ENCODE peak calls at places on chromosomes 12 and 14, in seven cellular contexts. One of them, this sample, is unnamed.

GRCh38 chr14:33556382-33557121 is 394.3 kb downstream of the EGLN3 start:
- DNase-seq in astrocyte of the spinal cord: peak
- DNase-seq in caudate nucleus: no peak
- DNase-seq in activated T-cell treated with anti-CD3 and anti-CD28 coated beads, Interleukin-2, amount 50 U/mL, for 1 hour: no peak
- DNase-seq in HTR-8/SVneo: peak
- DNase-seq in amygdala: no peak
- DNase-seq in AG20443: peak
- DNase-seq in this sample: no peak

GRCh38 chr14:89198544-89199329 is 218.3 kb downstream of the FOXN3 start:
- DNase-seq in astrocyte of the spinal cord: peak
- DNase-seq in caudate nucleus: no peak
- DNase-seq in activated T-cell treated with anti-CD3 and anti-CD28 coated beads, Interleukin-2, amount 50 U/mL, for 1 hour: no peak
- DNase-seq in HTR-8/SVneo: no peak
- DNase-seq in amygdala: no peak
- DNase-seq in AG20443: no peak
- DNase-seq in this sample: no peak

GRCh38 chr12:127803545-127803944 is 463.4 kb upstream of the TMEM132C start:
- DNase-seq in astrocyte of the spinal cord: peak
- DNase-seq in caudate nucleus: no peak
- DNase-seq in activated T-cell treated with anti-CD3 and anti-CD28 coated beads, Interleukin-2, amount 50 U/mL, for 1 hour: no peak
- DNase-seq in HTR-8/SVneo: no peak
- DNase-seq in amygdala: no peak
- DNase-seq in AG20443: no peak
- DNase-seq in this sample: no peak

GRCh38 chr12:103469716-103470115 is 26.1 kb downstream of the C12orf42 start:
- DNase-seq in astrocyte of the spinal cord: no peak
- DNase-seq in caudate nucleus: no peak
- DNase-seq in activated T-cell treated with anti-CD3 and anti-CD28 coated beads, Interleukin-2, amount 50 U/mL, for 1 hour: no peak
- DNase-seq in HTR-8/SVneo: no peak
- DNase-seq in amygdala: no peak
- DNase-seq in AG20443: no peak
- DNase-seq in this sample: no peak

GRCh38 chr12:121543786-121544185 is 37.0 kb downstream of the KDM2B start:
- DNase-seq in astrocyte of the spinal cord: no peak
- DNase-seq in caudate nucleus: no peak
- DNase-seq in activated T-cell treated with anti-CD3 and anti-CD28 coated beads, Interleukin-2, amount 50 U/mL, for 1 hour: no peak
- DNase-seq in HTR-8/SVneo: no peak
- DNase-seq in amygdala: no peak
- DNase-seq in AG20443: no peak
- DNase-seq in this sample: no peak

GRCh38 chr12:121443193-121443829 is 43.4 kb downstream of the RNF34 start:
- DNase-seq in astrocyte of the spinal cord: peak
- DNase-seq in caudate nucleus: peak
- DNase-seq in activated T-cell treated with anti-CD3 and anti-CD28 coated beads, Interleukin-2, amount 50 U/mL, for 1 hour: peak
- DNase-seq in HTR-8/SVneo: peak
- DNase-seq in amygdala: peak
- DNase-seq in AG20443: peak
- DNase-seq in this sample: no peak

GRCh38 chr12:5343711-5344110 is 88.2 kb upstream of the NTF3 start:
- DNase-seq in astrocyte of the spinal cord: no peak
- DNase-seq in caudate nucleus: no peak
- DNase-seq in activated T-cell treated with anti-CD3 and anti-CD28 coated beads, Interleukin-2, amount 50 U/mL, for 1 hour: no peak
- DNase-seq in HTR-8/SVneo: no peak
- DNase-seq in amygdala: no peak
- DNase-seq in AG20443: no peak
- DNase-seq in this sample: no peak

GRCh38 chr12:71456990-71457389 is 17.4 kb downstream of the LGR5 start:
- DNase-seq in astrocyte of the spinal cord: no peak
- DNase-seq in caudate nucleus: no peak
- DNase-seq in activated T-cell treated with anti-CD3 and anti-CD28 coated beads, Interleukin-2, amount 50 U/mL, for 1 hour: no peak
- DNase-seq in HTR-8/SVneo: no peak
- DNase-seq in amygdala: no peak
- DNase-seq in AG20443: no peak
- DNase-seq in this sample: no peak

GRCh38 chr14:61476737-61477410 is 155.5 kb downstream of the PRKCH start:
- DNase-seq in astrocyte of the spinal cord: peak
- DNase-seq in caudate nucleus: no peak
- DNase-seq in activated T-cell treated with anti-CD3 and anti-CD28 coated beads, Interleukin-2, amount 50 U/mL, for 1 hour: peak
- DNase-seq in HTR-8/SVneo: peak
- DNase-seq in amygdala: no peak
- DNase-seq in AG20443: peak
- DNase-seq in this sample: no peak

GRCh38 chr12:108193922-108194321 is 64.8 kb downstream of the WSCD2 start:
- DNase-seq in astrocyte of the spinal cord: no peak
- DNase-seq in caudate nucleus: no peak
- DNase-seq in activated T-cell treated with anti-CD3 and anti-CD28 coated beads, Interleukin-2, amount 50 U/mL, for 1 hour: no peak
- DNase-seq in HTR-8/SVneo: peak
- DNase-seq in amygdala: no peak
- DNase-seq in AG20443: peak
- DNase-seq in this sample: no peak

GRCh38 chr12:47770086-47770726 is 2.8 kb upstream of the SLC48A1 start:
- DNase-seq in astrocyte of the spinal cord: no peak
- DNase-seq in caudate nucleus: no peak
- DNase-seq in activated T-cell treated with anti-CD3 and anti-CD28 coated beads, Interleukin-2, amount 50 U/mL, for 1 hour: no peak
- DNase-seq in HTR-8/SVneo: no peak
- DNase-seq in amygdala: no peak
- DNase-seq in AG20443: peak
- DNase-seq in this sample: no peak

GRCh38 chr12:95633049-95633545 is 81.8 kb upstream of the USP44 start:
- DNase-seq in astrocyte of the spinal cord: peak
- DNase-seq in caudate nucleus: no peak
- DNase-seq in activated T-cell treated with anti-CD3 and anti-CD28 coated beads, Interleukin-2, amount 50 U/mL, for 1 hour: no peak
- DNase-seq in HTR-8/SVneo: peak
- DNase-seq in amygdala: no peak
- DNase-seq in AG20443: peak
- DNase-seq in this sample: no peak

GRCh38 chr12:52524241-52524897 is 4.2 kb upstream of the KRT5 start:
- DNase-seq in astrocyte of the spinal cord: no peak
- DNase-seq in caudate nucleus: no peak
- DNase-seq in activated T-cell treated with anti-CD3 and anti-CD28 coated beads, Interleukin-2, amount 50 U/mL, for 1 hour: no peak
- DNase-seq in HTR-8/SVneo: no peak
- DNase-seq in amygdala: no peak
- DNase-seq in AG20443: no peak
- DNase-seq in this sample: no peak

GRCh38 chr12:94148841-94149780 is 734 bp downstream of the PLXNC1 start:
- DNase-seq in astrocyte of the spinal cord: no peak
- DNase-seq in caudate nucleus: peak
- DNase-seq in activated T-cell treated with anti-CD3 and anti-CD28 coated beads, Interleukin-2, amount 50 U/mL, for 1 hour: peak
- DNase-seq in HTR-8/SVneo: no peak
- DNase-seq in amygdala: no peak
- DNase-seq in AG20443: peak
- DNase-seq in this sample: no peak

GRCh38 chr12:46516933-46517578 is 144.5 kb upstream of the SLC38A2 start:
- DNase-seq in astrocyte of the spinal cord: no peak
- DNase-seq in caudate nucleus: no peak
- DNase-seq in activated T-cell treated with anti-CD3 and anti-CD28 coated beads, Interleukin-2, amount 50 U/mL, for 1 hour: no peak
- DNase-seq in HTR-8/SVneo: no peak
- DNase-seq in amygdala: no peak
- DNase-seq in AG20443: no peak
- DNase-seq in this sample: no peak

GRCh38 chr14:49134940-49135339 is 451.2 kb downstream of the RPS29 start:
- DNase-seq in astrocyte of the spinal cord: no peak
- DNase-seq in caudate nucleus: no peak
- DNase-seq in activated T-cell treated with anti-CD3 and anti-CD28 coated beads, Interleukin-2, amount 50 U/mL, for 1 hour: no peak
- DNase-seq in HTR-8/SVneo: no peak
- DNase-seq in amygdala: no peak
- DNase-seq in AG20443: no peak
- DNase-seq in this sample: no peak

GRCh38 chr14:72801381-72801812 is 92.5 kb downstream of the DPF3 start:
- DNase-seq in astrocyte of the spinal cord: peak
- DNase-seq in caudate nucleus: no peak
- DNase-seq in activated T-cell treated with anti-CD3 and anti-CD28 coated beads, Interleukin-2, amount 50 U/mL, for 1 hour: no peak
- DNase-seq in HTR-8/SVneo: peak
- DNase-seq in amygdala: no peak
- DNase-seq in AG20443: peak
- DNase-seq in this sample: no peak

GRCh38 chr14:76514599-76514998 is 138.7 kb downstream of the ESRRB start:
- DNase-seq in astrocyte of the spinal cord: no peak
- DNase-seq in caudate nucleus: no peak
- DNase-seq in activated T-cell treated with anti-CD3 and anti-CD28 coated beads, Interleukin-2, amount 50 U/mL, for 1 hour: no peak
- DNase-seq in HTR-8/SVneo: peak
- DNase-seq in amygdala: no peak
- DNase-seq in AG20443: no peak
- DNase-seq in this sample: peak

GRCh38 chr12:2382391-2383155 is 329.8 kb downstream of the CACNA1C start:
- DNase-seq in astrocyte of the spinal cord: no peak
- DNase-seq in caudate nucleus: no peak
- DNase-seq in activated T-cell treated with anti-CD3 and anti-CD28 coated beads, Interleukin-2, amount 50 U/mL, for 1 hour: no peak
- DNase-seq in HTR-8/SVneo: no peak
- DNase-seq in amygdala: no peak
- DNase-seq in AG20443: no peak
- DNase-seq in this sample: no peak

GRCh38 chr12:109524466-109525278 is 47.2 kb downstream of the UBE3B start:
- DNase-seq in astrocyte of the spinal cord: no peak
- DNase-seq in caudate nucleus: no peak
- DNase-seq in activated T-cell treated with anti-CD3 and anti-CD28 coated beads, Interleukin-2, amount 50 U/mL, for 1 hour: no peak
- DNase-seq in HTR-8/SVneo: no peak
- DNase-seq in amygdala: no peak
- DNase-seq in AG20443: no peak
- DNase-seq in this sample: no peak

GRCh38 chr12:86376052-86376451 is 119.9 kb upstream of the MGAT4C start:
- DNase-seq in astrocyte of the spinal cord: no peak
- DNase-seq in caudate nucleus: no peak
- DNase-seq in activated T-cell treated with anti-CD3 and anti-CD28 coated beads, Interleukin-2, amount 50 U/mL, for 1 hour: no peak
- DNase-seq in HTR-8/SVneo: no peak
- DNase-seq in amygdala: no peak
- DNase-seq in AG20443: no peak
- DNase-seq in this sample: no peak

GRCh38 chr12:16531623-16532022 is 74.3 kb downstream of the LMO3 start:
- DNase-seq in astrocyte of the spinal cord: peak
- DNase-seq in caudate nucleus: no peak
- DNase-seq in activated T-cell treated with anti-CD3 and anti-CD28 coated beads, Interleukin-2, amount 50 U/mL, for 1 hour: no peak
- DNase-seq in HTR-8/SVneo: no peak
- DNase-seq in amygdala: no peak
- DNase-seq in AG20443: no peak
- DNase-seq in this sample: no peak

GRCh38 chr14:33279865-33280264 is 341.2 kb downstream of the NPAS3 start:
- DNase-seq in astrocyte of the spinal cord: no peak
- DNase-seq in caudate nucleus: no peak
- DNase-seq in activated T-cell treated with anti-CD3 and anti-CD28 coated beads, Interleukin-2, amount 50 U/mL, for 1 hour: no peak
- DNase-seq in HTR-8/SVneo: no peak
- DNase-seq in amygdala: no peak
- DNase-seq in AG20443: no peak
- DNase-seq in this sample: no peak

GRCh38 chr14:63276016-63276415 is 42.7 kb downstream of the GPHB5 start:
- DNase-seq in astrocyte of the spinal cord: no peak
- DNase-seq in caudate nucleus: no peak
- DNase-seq in activated T-cell treated with anti-CD3 and anti-CD28 coated beads, Interleukin-2, amount 50 U/mL, for 1 hour: no peak
- DNase-seq in HTR-8/SVneo: no peak
- DNase-seq in amygdala: no peak
- DNase-seq in AG20443: no peak
- DNase-seq in this sample: no peak

GRCh38 chr12:56230449-56231183 is 765 bp downstream of the SLC39A5 start:
- DNase-seq in astrocyte of the spinal cord: no peak
- DNase-seq in caudate nucleus: no peak
- DNase-seq in activated T-cell treated with anti-CD3 and anti-CD28 coated beads, Interleukin-2, amount 50 U/mL, for 1 hour: no peak
- DNase-seq in HTR-8/SVneo: no peak
- DNase-seq in amygdala: no peak
- DNase-seq in AG20443: no peak
- DNase-seq in this sample: no peak

GRCh38 chr12:16095531-16096110 is 181.9 kb downstream of the SLC15A5 start:
- DNase-seq in astrocyte of the spinal cord: no peak
- DNase-seq in caudate nucleus: no peak
- DNase-seq in activated T-cell treated with anti-CD3 and anti-CD28 coated beads, Interleukin-2, amount 50 U/mL, for 1 hour: no peak
- DNase-seq in HTR-8/SVneo: no peak
- DNase-seq in amygdala: no peak
- DNase-seq in AG20443: no peak
- DNase-seq in this sample: peak

GRCh38 chr12:88538697-88539096 is 41.6 kb downstream of the KITLG start:
- DNase-seq in astrocyte of the spinal cord: no peak
- DNase-seq in caudate nucleus: no peak
- DNase-seq in activated T-cell treated with anti-CD3 and anti-CD28 coated beads, Interleukin-2, amount 50 U/mL, for 1 hour: no peak
- DNase-seq in HTR-8/SVneo: no peak
- DNase-seq in amygdala: no peak
- DNase-seq in AG20443: no peak
- DNase-seq in this sample: no peak

GRCh38 chr14:61927015-61927414 is 164.8 kb downstream of the SNAPC1 start:
- DNase-seq in astrocyte of the spinal cord: peak
- DNase-seq in caudate nucleus: no peak
- DNase-seq in activated T-cell treated with anti-CD3 and anti-CD28 coated beads, Interleukin-2, amount 50 U/mL, for 1 hour: no peak
- DNase-seq in HTR-8/SVneo: peak
- DNase-seq in amygdala: no peak
- DNase-seq in AG20443: peak
- DNase-seq in this sample: peak

GRCh38 chr14:51147183-51147582 is 52.3 kb upstream of the TRIM9 start:
- DNase-seq in astrocyte of the spinal cord: peak
- DNase-seq in caudate nucleus: no peak
- DNase-seq in activated T-cell treated with anti-CD3 and anti-CD28 coated beads, Interleukin-2, amount 50 U/mL, for 1 hour: no peak
- DNase-seq in HTR-8/SVneo: no peak
- DNase-seq in amygdala: no peak
- DNase-seq in AG20443: no peak
- DNase-seq in this sample: no peak

GRCh38 chr12:109422251-109422650 is 54.8 kb downstream of the KCTD10 start:
- DNase-seq in astrocyte of the spinal cord: no peak
- DNase-seq in caudate nucleus: no peak
- DNase-seq in activated T-cell treated with anti-CD3 and anti-CD28 coated beads, Interleukin-2, amount 50 U/mL, for 1 hour: no peak
- DNase-seq in HTR-8/SVneo: no peak
- DNase-seq in amygdala: no peak
- DNase-seq in AG20443: no peak
- DNase-seq in this sample: no peak

GRCh38 chr12:7060353-7060954 is at the start of gene C1S:
- DNase-seq in astrocyte of the spinal cord: peak
- DNase-seq in caudate nucleus: no peak
- DNase-seq in activated T-cell treated with anti-CD3 and anti-CD28 coated beads, Interleukin-2, amount 50 U/mL, for 1 hour: no peak
- DNase-seq in HTR-8/SVneo: peak
- DNase-seq in amygdala: peak
- DNase-seq in AG20443: peak
- DNase-seq in this sample: no peak

GRCh38 chr12:130425698-130426245 is 88.1 kb downstream of the PIWIL1 start:
- DNase-seq in astrocyte of the spinal cord: no peak
- DNase-seq in caudate nucleus: no peak
- DNase-seq in activated T-cell treated with anti-CD3 and anti-CD28 coated beads, Interleukin-2, amount 50 U/mL, for 1 hour: no peak
- DNase-seq in HTR-8/SVneo: no peak
- DNase-seq in amygdala: no peak
- DNase-seq in AG20443: no peak
- DNase-seq in this sample: no peak

GRCh38 chr12:79128956-79129355 is 264.4 kb downstream of the SYT1 start:
- DNase-seq in astrocyte of the spinal cord: peak
- DNase-seq in caudate nucleus: no peak
- DNase-seq in activated T-cell treated with anti-CD3 and anti-CD28 coated beads, Interleukin-2, amount 50 U/mL, for 1 hour: no peak
- DNase-seq in HTR-8/SVneo: no peak
- DNase-seq in amygdala: no peak
- DNase-seq in AG20443: no peak
- DNase-seq in this sample: no peak

GRCh38 chr12:110223777-110224378 is 57.2 kb upstream of the ATP2A2 start:
- DNase-seq in astrocyte of the spinal cord: no peak
- DNase-seq in caudate nucleus: no peak
- DNase-seq in activated T-cell treated with anti-CD3 and anti-CD28 coated beads, Interleukin-2, amount 50 U/mL, for 1 hour: no peak
- DNase-seq in HTR-8/SVneo: no peak
- DNase-seq in amygdala: no peak
- DNase-seq in AG20443: no peak
- DNase-seq in this sample: no peak

GRCh38 chr12:27101290-27101689 is 18.9 kb upstream of the C12orf71 start:
- DNase-seq in astrocyte of the spinal cord: no peak
- DNase-seq in caudate nucleus: no peak
- DNase-seq in activated T-cell treated with anti-CD3 and anti-CD28 coated beads, Interleukin-2, amount 50 U/mL, for 1 hour: no peak
- DNase-seq in HTR-8/SVneo: peak
- DNase-seq in amygdala: no peak
- DNase-seq in AG20443: no peak
- DNase-seq in this sample: no peak

GRCh38 chr14:42961509-42961908 is 1354.8 kb downstream of the LRFN5 start:
- DNase-seq in astrocyte of the spinal cord: peak
- DNase-seq in caudate nucleus: no peak
- DNase-seq in activated T-cell treated with anti-CD3 and anti-CD28 coated beads, Interleukin-2, amount 50 U/mL, for 1 hour: no peak
- DNase-seq in HTR-8/SVneo: no peak
- DNase-seq in amygdala: no peak
- DNase-seq in AG20443: no peak
- DNase-seq in this sample: no peak